ENCODE peak calls at places on chromosome 18, in six cellular contexts. One of them, this sample, is unnamed.
A peak's percentile ranks its signal among the peaks of the same experiment; 100 is the strongest.

GRCh38 chr18:9697121-9697520 is 11.0 kb upstream of the RAB31 start:
- DNase-seq in neuronal stem cell: no peak
- DNase-seq in H1: no peak
- DNase-seq in trophoblast cell: no peak
- DNase-seq in IMR-90: no peak
- DNase-seq in H9: no peak
- DNase-seq in this sample: no peak

GRCh38 chr18:42174909-42175308 is 219.9 kb downstream of the PIK3C3 start:
- DNase-seq in H1: no peak
- DNase-seq in trophoblast cell: peak; percentile 48
- DNase-seq in IMR-90: no peak
- DNase-seq in H9: peak; percentile 30
- DNase-seq in neuronal stem cell: peak; percentile 32
- DNase-seq in this sample: peak; percentile 44

GRCh38 chr18:25349131-25349925 is 2.6 kb downstream of the ZNF521 start:
- DNase-seq in trophoblast cell: no peak
- DNase-seq in H9: peak; percentile 43
- DNase-seq in neuronal stem cell: peak; percentile 63
- DNase-seq in IMR-90: peak; percentile 69
- DNase-seq in H1: peak; percentile 77
- DNase-seq in this sample: peak; percentile 78

GRCh38 chr18:30992231-30992630 is 50.3 kb downstream of the DSC3 start:
- DNase-seq in IMR-90: no peak
- DNase-seq in H1: no peak
- DNase-seq in neuronal stem cell: no peak
- DNase-seq in trophoblast cell: no peak
- DNase-seq in H9: no peak
- DNase-seq in this sample: no peak

GRCh38 chr18:45652703-45653490 is 37.6 kb downstream of the SLC14A2 start:
- DNase-seq in H9: no peak
- DNase-seq in trophoblast cell: no peak
- DNase-seq in neuronal stem cell: no peak
- DNase-seq in IMR-90: peak; percentile 31
- DNase-seq in H1: no peak
- DNase-seq in this sample: peak; percentile 10

GRCh38 chr18:48186861-48187260 is 222.3 kb downstream of the ZBTB7C start:
- DNase-seq in trophoblast cell: no peak
- DNase-seq in neuronal stem cell: no peak
- DNase-seq in H1: peak; percentile 33
- DNase-seq in IMR-90: no peak
- DNase-seq in H9: peak; percentile 22
- DNase-seq in this sample: no peak

GRCh38 chr18:54528942-54529376 is 62.1 kb upstream of the DYNAP start:
- DNase-seq in IMR-90: no peak
- DNase-seq in H9: peak; percentile 53
- DNase-seq in neuronal stem cell: no peak
- DNase-seq in trophoblast cell: no peak
- DNase-seq in H1: no peak
- DNase-seq in this sample: no peak

GRCh38 chr18:8045890-8046289 is 478.8 kb downstream of the PTPRM start:
- DNase-seq in trophoblast cell: no peak
- DNase-seq in H9: no peak
- DNase-seq in H1: no peak
- DNase-seq in IMR-90: no peak
- DNase-seq in neuronal stem cell: no peak
- DNase-seq in this sample: no peak

GRCh38 chr18:58682429-58683069 is 11.3 kb downstream of the MALT1 start:
- DNase-seq in IMR-90: peak; percentile 74
- DNase-seq in H1: no peak
- DNase-seq in neuronal stem cell: no peak
- DNase-seq in H9: no peak
- DNase-seq in trophoblast cell: no peak
- DNase-seq in this sample: peak; percentile 61

GRCh38 chr18:5582849-5583667 is 39.3 kb upstream of the EPB41L3 start:
- DNase-seq in H1: no peak
- DNase-seq in trophoblast cell: peak; percentile 60
- DNase-seq in neuronal stem cell: no peak
- DNase-seq in IMR-90: peak; percentile 62
- DNase-seq in H9: no peak
- DNase-seq in this sample: no peak

GRCh38 chr18:69935319-69936190 is 12.1 kb downstream of the CD226 start:
- DNase-seq in H9: no peak
- DNase-seq in trophoblast cell: no peak
- DNase-seq in neuronal stem cell: peak; percentile 4
- DNase-seq in H1: no peak
- DNase-seq in IMR-90: no peak
- DNase-seq in this sample: no peak

GRCh38 chr18:40371673-40372072 is 1583.4 kb upstream of the PIK3C3 start:
- DNase-seq in neuronal stem cell: no peak
- DNase-seq in H1: no peak
- DNase-seq in trophoblast cell: no peak
- DNase-seq in IMR-90: peak; percentile 83
- DNase-seq in H9: no peak
- DNase-seq in this sample: peak; percentile 37

GRCh38 chr18:79164696-79165095 is 95.5 kb downstream of the ATP9B start:
- DNase-seq in IMR-90: no peak
- DNase-seq in H1: no peak
- DNase-seq in neuronal stem cell: no peak
- DNase-seq in trophoblast cell: no peak
- DNase-seq in H9: no peak
- DNase-seq in this sample: peak; percentile 12

GRCh38 chr18:24368749-24369148 is 28.9 kb downstream of the OSBPL1A start:
- DNase-seq in trophoblast cell: no peak
- DNase-seq in neuronal stem cell: no peak
- DNase-seq in H1: no peak
- DNase-seq in IMR-90: peak; percentile 20
- DNase-seq in H9: no peak
- DNase-seq in this sample: no peak

GRCh38 chr18:40878371-40878770 is 1076.7 kb upstream of the PIK3C3 start:
- DNase-seq in trophoblast cell: no peak
- DNase-seq in IMR-90: no peak
- DNase-seq in neuronal stem cell: no peak
- DNase-seq in H1: no peak
- DNase-seq in H9: peak; percentile 31
- DNase-seq in this sample: no peak

GRCh38 chr18:13217466-13217961 is 1.0 kb upstream of the LDLRAD4 start:
- DNase-seq in H1: peak; percentile 65
- DNase-seq in neuronal stem cell: peak; percentile 57
- DNase-seq in trophoblast cell: peak; percentile 39
- DNase-seq in IMR-90: peak; percentile 3
- DNase-seq in H9: peak; percentile 49
- DNase-seq in this sample: peak; percentile 14

GRCh38 chr18:712401-713134 is at the start of gene ENOSF1:
- DNase-seq in H1: peak; percentile 99
- DNase-seq in neuronal stem cell: peak; percentile 65
- DNase-seq in trophoblast cell: peak; percentile 91
- DNase-seq in IMR-90: peak; percentile 58
- DNase-seq in H9: peak; percentile 94
- DNase-seq in this sample: peak; percentile 82

GRCh38 chr18:51531496-51531895 is 334.0 kb upstream of the MEX3C start:
- DNase-seq in trophoblast cell: peak; percentile 92
- DNase-seq in IMR-90: no peak
- DNase-seq in H1: no peak
- DNase-seq in neuronal stem cell: no peak
- DNase-seq in H9: no peak
- DNase-seq in this sample: no peak

GRCh38 chr18:5646739-5647138 is 102.9 kb upstream of the EPB41L3 start:
- DNase-seq in trophoblast cell: peak; percentile 41
- DNase-seq in IMR-90: no peak
- DNase-seq in H1: no peak
- DNase-seq in H9: no peak
- DNase-seq in neuronal stem cell: no peak
- DNase-seq in this sample: no peak

GRCh38 chr18:66638856-66639621 is 35.1 kb upstream of the CDH19 start:
- DNase-seq in neuronal stem cell: no peak
- DNase-seq in trophoblast cell: no peak
- DNase-seq in IMR-90: no peak
- DNase-seq in H1: no peak
- DNase-seq in H9: no peak
- DNase-seq in this sample: no peak

GRCh38 chr18:72830109-72830508 is 37.7 kb downstream of the NETO1 start:
- DNase-seq in IMR-90: no peak
- DNase-seq in H1: peak; percentile 76
- DNase-seq in neuronal stem cell: peak; percentile 41
- DNase-seq in trophoblast cell: no peak
- DNase-seq in H9: peak; percentile 67
- DNase-seq in this sample: peak; percentile 5

GRCh38 chr18:36620801-36621200 is 208.0 kb downstream of the TPGS2 start:
- DNase-seq in IMR-90: no peak
- DNase-seq in H1: no peak
- DNase-seq in trophoblast cell: no peak
- DNase-seq in H9: no peak
- DNase-seq in neuronal stem cell: no peak
- DNase-seq in this sample: no peak

GRCh38 chr18:23260932-23261590 is 125.8 kb downstream of the CABLES1 start:
- DNase-seq in IMR-90: no peak
- DNase-seq in neuronal stem cell: no peak
- DNase-seq in H1: no peak
- DNase-seq in H9: no peak
- DNase-seq in trophoblast cell: no peak
- DNase-seq in this sample: no peak

GRCh38 chr18:32717151-32717550 is 55.7 kb downstream of the KLHL14 start:
- DNase-seq in H9: no peak
- DNase-seq in H1: no peak
- DNase-seq in IMR-90: no peak
- DNase-seq in neuronal stem cell: no peak
- DNase-seq in trophoblast cell: no peak
- DNase-seq in this sample: no peak

GRCh38 chr18:36693931-36694661 is 134.7 kb downstream of the TPGS2 start:
- DNase-seq in neuronal stem cell: no peak
- DNase-seq in trophoblast cell: no peak
- DNase-seq in H9: no peak
- DNase-seq in H1: no peak
- DNase-seq in IMR-90: peak; percentile 78
- DNase-seq in this sample: no peak

GRCh38 chr18:8991131-8991530 is 111.4 kb upstream of the NDUFV2 start:
- DNase-seq in H1: no peak
- DNase-seq in IMR-90: no peak
- DNase-seq in trophoblast cell: no peak
- DNase-seq in H9: no peak
- DNase-seq in neuronal stem cell: no peak
- DNase-seq in this sample: no peak

GRCh38 chr18:34153711-34154110 is 71.0 kb downstream of the NOL4 start:
- DNase-seq in neuronal stem cell: no peak
- DNase-seq in H1: no peak
- DNase-seq in trophoblast cell: no peak
- DNase-seq in H9: no peak
- DNase-seq in IMR-90: peak; percentile 16
- DNase-seq in this sample: peak; percentile 17

GRCh38 chr18:40832362-40832761 is 1122.7 kb upstream of the PIK3C3 start:
- DNase-seq in H1: no peak
- DNase-seq in trophoblast cell: no peak
- DNase-seq in IMR-90: no peak
- DNase-seq in H9: no peak
- DNase-seq in neuronal stem cell: no peak
- DNase-seq in this sample: peak; percentile 32

GRCh38 chr18:22170421-22171262 is 1.3 kb downstream of the GATA6 start:
- DNase-seq in trophoblast cell: peak; percentile 66
- DNase-seq in H1: peak; percentile 71
- DNase-seq in IMR-90: peak; percentile 75
- DNase-seq in neuronal stem cell: no peak
- DNase-seq in H9: peak; percentile 47
- DNase-seq in this sample: peak; percentile 89

GRCh38 chr18:8823530-8823929 is 118.2 kb downstream of the MTCL1 start:
- DNase-seq in IMR-90: no peak
- DNase-seq in H1: no peak
- DNase-seq in neuronal stem cell: no peak
- DNase-seq in H9: no peak
- DNase-seq in trophoblast cell: no peak
- DNase-seq in this sample: no peak

GRCh38 chr18:14144628-14144895 is 12.3 kb upstream of the ZNF519 start:
- DNase-seq in trophoblast cell: no peak
- DNase-seq in IMR-90: no peak
- DNase-seq in H9: no peak
- DNase-seq in neuronal stem cell: no peak
- DNase-seq in H1: no peak
- DNase-seq in this sample: no peak

GRCh38 chr18:51074605-51075004 is 44.6 kb downstream of the SMAD4 start:
- DNase-seq in neuronal stem cell: no peak
- DNase-seq in IMR-90: no peak
- DNase-seq in H1: no peak
- DNase-seq in H9: no peak
- DNase-seq in trophoblast cell: no peak
- DNase-seq in this sample: no peak

GRCh38 chr18:27750014-27750413 is 426.9 kb downstream of the CDH2 start:
- DNase-seq in H1: peak; percentile 67
- DNase-seq in IMR-90: peak; percentile 28
- DNase-seq in H9: peak; percentile 80
- DNase-seq in neuronal stem cell: peak; percentile 26
- DNase-seq in trophoblast cell: peak; percentile 88
- DNase-seq in this sample: peak; percentile 77

GRCh38 chr18:3649135-3649558 is 199.2 kb downstream of the TGIF1 start:
- DNase-seq in H9: no peak
- DNase-seq in IMR-90: peak; percentile 37
- DNase-seq in neuronal stem cell: no peak
- DNase-seq in trophoblast cell: no peak
- DNase-seq in H1: no peak
- DNase-seq in this sample: peak; percentile 36
- H3K18ac ChIP-seq in H9: no peak overlapping the region
- H3K18ac ChIP-seq in IMR-90: peak overlapping the region; percentile 97
- H3K18ac ChIP-seq in neuronal stem cell: no peak overlapping the region
- H3K18ac ChIP-seq in trophoblast cell: no peak overlapping the region
- H3K18ac ChIP-seq in H1: peak overlapping the region; percentile 71
- H3K18ac ChIP-seq in this sample: peak overlapping the region; percentile 14

DNA sequence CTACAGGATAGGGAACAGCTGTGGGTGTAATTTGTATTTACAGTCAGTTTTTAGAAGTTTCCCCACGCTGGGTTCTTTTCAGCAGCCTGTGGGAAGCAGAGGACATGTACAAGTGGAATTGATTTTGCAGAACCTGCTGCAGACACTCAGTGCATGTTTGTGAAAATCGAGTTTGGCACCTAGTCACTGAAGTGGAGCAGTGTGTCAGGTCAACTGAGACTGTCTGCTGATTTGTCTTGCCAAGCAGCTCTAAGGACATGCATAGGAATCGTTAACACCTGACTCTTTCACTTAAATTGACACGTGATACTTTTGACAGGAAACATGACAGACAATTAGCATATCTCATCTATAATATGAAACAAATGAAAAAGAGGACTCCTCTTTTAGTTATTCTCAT is 416.6 kb downstream of the TMX3 start:
- DNase-seq in IMR-90: no peak
- DNase-seq in trophoblast cell: no peak
- DNase-seq in neuronal stem cell: no peak
- DNase-seq in H9: no peak
- DNase-seq in H1: no peak
- DNase-seq in this sample: no peak
- H2AFZ ChIP-seq in IMR-90: no peak overlapping the region
- H2AFZ ChIP-seq in trophoblast cell: no peak overlapping the region
- H2AFZ ChIP-seq in neuronal stem cell: peak overlapping the region; percentile 41
- H2AFZ ChIP-seq in H9: no peak overlapping the region
- H2AFZ ChIP-seq in H1: no peak overlapping the region
- H2AFZ ChIP-seq in this sample: no peak overlapping the region

GRCh38 chr18:62398291-62398690 is 73.2 kb downstream of the TNFRSF11A start:
- DNase-seq in H9: no peak
- DNase-seq in IMR-90: no peak
- DNase-seq in H1: no peak
- DNase-seq in trophoblast cell: no peak
- DNase-seq in neuronal stem cell: no peak
- DNase-seq in this sample: no peak
- H3K18ac ChIP-seq in H9: no peak overlapping the region
- H3K18ac ChIP-seq in IMR-90: no peak overlapping the region
- H3K18ac ChIP-seq in H1: no peak overlapping the region
- H3K18ac ChIP-seq in trophoblast cell: no peak overlapping the region
- H3K18ac ChIP-seq in neuronal stem cell: no peak overlapping the region
- H3K18ac ChIP-seq in this sample: no peak overlapping the region

GRCh38 chr18:76587147-76587885 is 92.3 kb upstream of the ZNF516 start:
- DNase-seq in IMR-90: no peak
- DNase-seq in trophoblast cell: no peak
- DNase-seq in neuronal stem cell: no peak
- DNase-seq in H9: no peak
- DNase-seq in H1: peak; percentile 14
- DNase-seq in this sample: no peak
- H2AFZ ChIP-seq in IMR-90: no peak overlapping the region
- H2AFZ ChIP-seq in trophoblast cell: no peak overlapping the region
- H2AFZ ChIP-seq in neuronal stem cell: no peak overlapping the region
- H2AFZ ChIP-seq in H9: no peak overlapping the region
- H2AFZ ChIP-seq in H1: no peak overlapping the region
- H2AFZ ChIP-seq in this sample: no peak overlapping the region

This sample was measured in mesenchymal stem cell.